ENCODE peak calls at places on chromosomes 13 and 19, in eight cellular contexts. Z is tibial artery, Y is uterus, V is foreskin fibroblast, L is GM13976, W is AG09319, G is fibroblast of the aortic adventitia, I is left lung. N is an unnamed sample.

GRCh38 chr19:5193192-5193591 is 147.4 kb downstream of the PTPRS start:
- DNase-seq in Z (no peak), V (no peak), L (no peak), W (no peak), G (no peak), I (no peak), Y (no peak), N (no peak)

GRCh38 chr19:17242431-17243208 is 3.1 kb downstream of the NR2F6 start:
- DNase-seq in L (no peak), I (no peak), V (no peak), Y (no peak), G (no peak), W (no peak), Z (no peak), N (no peak)

GRCh38 chr13:40615619-40616018 is 50.8 kb downstream of the FOXO1 start:
- DNase-seq in V (peak), Z (no peak), W (no peak), I (no peak), G (no peak), Y (no peak), L (no peak), N (no peak)

GRCh38 chr19:1268392-1269064 is 604 bp upstream of the CIRBP start:
- DNase-seq in L (no peak), I (peak), Z (peak), W (no peak), Y (peak), G (no peak), V (no peak), N (no peak)

GRCh38 chr19:45087531-45087930 is 5.4 kb upstream of the PPP1R37 start:
- DNase-seq in W (no peak), L (no peak), G (no peak), Y (no peak), Z (no peak), I (no peak), V (no peak), N (peak)

GRCh38 chr19:27779953-27780352 is 1433.0 kb downstream of the UQCRFS1 start:
- DNase-seq in W (no peak), G (no peak), Z (no peak), I (no peak), L (no peak), V (no peak), Y (no peak), N (no peak)

GRCh38 chr19:38735257-38735686 is 9.0 kb downstream of the CAPN12 start:
- DNase-seq in Y (peak), L (peak), W (no peak), G (no peak), V (no peak), I (no peak), Z (peak), N (peak)

GRCh38 chr13:114140909-114141255 is 8.5 kb upstream of the RASA3 start:
- DNase-seq in Y (no peak), V (no peak), L (no peak), W (no peak), Z (peak), I (peak), G (no peak), N (no peak)

GRCh38 chr13:93147946-93148345 is 78.7 kb upstream of the GPC6 start:
- DNase-seq in V (no peak), I (no peak), W (no peak), G (no peak), Z (no peak), Y (no peak), L (no peak), N (no peak)

GRCh38 chr13:112065521-112065866 is 1.5 kb upstream of the SOX1 start:
- DNase-seq in I (no peak), Y (no peak), G (no peak), Z (no peak), W (no peak), L (no peak), V (no peak), N (no peak)

GRCh38 chr13:48475230-48475629 is 57.6 kb downstream of the RCBTB2 start:
- DNase-seq in I (no peak), G (no peak), W (no peak), Y (no peak), Z (no peak), L (no peak), V (no peak), N (no peak)

GRCh38 chr19:12937243-12938053 is 961 bp upstream of the CALR start:
- DNase-seq in I (no peak), Y (no peak), G (no peak), Z (no peak), L (no peak), V (no peak), W (no peak), N (no peak)

GRCh38 chr19:11050323-11051114 is 38.7 kb upstream of the LDLR start:
- DNase-seq in I (no peak), V (no peak), L (no peak), G (no peak), Z (no peak), W (no peak), Y (no peak), N (no peak)

GRCh38 chr19:3732108-3732507 is 23.9 kb downstream of the TJP3 start:
- DNase-seq in I (no peak), Y (no peak), W (no peak), V (no peak), Z (no peak), L (no peak), G (no peak), N (no peak)

GRCh38 chr19:2358548-2359173 is 1.4 kb upstream of the TMPRSS9 start:
- DNase-seq in G (no peak), I (no peak), L (no peak), Y (no peak), V (no peak), Z (no peak), W (no peak), N (no peak)

GRCh38 chr13:23786607-23787006 is 102.6 kb downstream of the MIPEP start:
- DNase-seq in W (no peak), I (no peak), L (no peak), G (no peak), V (no peak), Z (no peak), Y (no peak), N (no peak)

GRCh38 chr13:27270594-27271520 is at the start of gene RASL11A:
- DNase-seq in L (peak), Z (peak), W (peak), V (peak), G (peak), Y (peak), I (peak), N (peak)

GRCh38 chr13:36332986-36333385 is 13.2 kb downstream of the SPART start:
- DNase-seq in G (peak), Z (no peak), I (no peak), V (peak), W (no peak), L (no peak), Y (no peak), N (no peak)

GRCh38 chr19:17497149-17497798 is 14.2 kb upstream of the PGLS start:
- DNase-seq in G (no peak), W (no peak), I (no peak), Y (no peak), V (no peak), Z (no peak), L (peak), N (no peak)

GRCh38 chr19:4360641-4361151 is 17.3 kb downstream of the MPND start:
- DNase-seq in W (no peak), L (no peak), G (no peak), Y (no peak), Z (peak), I (no peak), V (no peak), N (no peak)

GRCh38 chr13:79405831-79406596 is at the start of gene RBM26:
- DNase-seq in G (peak), W (peak), L (peak), Z (peak), Y (peak), V (peak), I (peak), N (peak)

GRCh38 chr19:13094771-13095392 is 7.8 kb downstream of the LYL1 start:
- DNase-seq in Z (no peak), Y (no peak), L (peak), I (peak), V (no peak), W (no peak), G (no peak), N (no peak)

GRCh38 chr19:16834747-16835146 is 5.5 kb downstream of the SIN3B start:
- DNase-seq in Y (no peak), V (no peak), I (no peak), W (no peak), G (no peak), L (no peak), Z (no peak), N (no peak)

GRCh38 chr19:39941615-39942507 is 7.4 kb upstream of the FCGBP start:
- DNase-seq in V (no peak), Z (no peak), L (peak), Y (no peak), G (no peak), W (no peak), I (no peak), N (peak)

GRCh38 chr13:73754727-73755292 is 379.4 kb downstream of the KLF12 start:
- DNase-seq in W (peak), V (peak), L (peak), Z (no peak), Y (no peak), G (peak), I (no peak), N (no peak)

GRCh38 chr19:45168767-45169351 is 8.1 kb upstream of the NKPD1 start:
- DNase-seq in V (no peak), G (no peak), W (no peak), I (peak), Y (no peak), Z (no peak), L (no peak), N (no peak)

GRCh38 chr13:100544866-100545683 is 43.5 kb downstream of the GGACT start:
- DNase-seq in I (peak), G (no peak), Y (no peak), W (no peak), V (no peak), Z (peak), L (no peak), N (no peak)

GRCh38 chr19:334296-335071 is 10.1 kb downstream of the MIER2 start:
- DNase-seq in W (no peak), Z (no peak), Y (no peak), I (no peak), V (no peak), L (no peak), G (no peak), N (no peak)

GRCh38 chr13:96052655-96053002 is 572 bp downstream of the UGGT2 start:
- DNase-seq in V (peak), Z (no peak), W (peak), Y (no peak), G (peak), I (no peak), L (no peak), N (no peak)

GRCh38 chr13:108266316-108266936 is 3.1 kb upstream of the TNFSF13B start:
- DNase-seq in W (no peak), I (peak), L (no peak), Y (no peak), G (no peak), Z (no peak), V (no peak), N (no peak)

GRCh38 chr13:24172071-24172470 is 11.6 kb downstream of the SPATA13 start:
- DNase-seq in Y (no peak), G (no peak), L (no peak), W (no peak), I (no peak), V (peak), Z (no peak), N (no peak)

GRCh38 chr13:52651880-52652169 is 811 bp upstream of the SUGT1 start:
- DNase-seq in I (no peak), G (no peak), V (no peak), L (no peak), Y (no peak), W (no peak), Z (no peak), N (no peak)

GRCh38 chr19:591099-591958 is 1.6 kb downstream of the HCN2 start:
- DNase-seq in L (no peak), I (peak), Y (no peak), W (no peak), G (no peak), Z (no peak), V (peak), N (no peak)

GRCh38 chr13:68714292-68714691 is 1393.3 kb upstream of the ATXN8OS start:
- DNase-seq in L (no peak), Z (no peak), I (no peak), G (no peak), W (no peak), V (no peak), Y (no peak), N (no peak)

GRCh38 chr13:78607409-78608253 is 4.3 kb upstream of the POU4F1 start:
- DNase-seq in Y (no peak), L (no peak), I (peak), Z (no peak), W (no peak), G (no peak), V (no peak), N (no peak)

GRCh38 chr13:111474136-111475002 is 153.9 kb downstream of the TEX29 start:
- DNase-seq in L (peak), I (no peak), Z (no peak), W (no peak), G (peak), Y (no peak), V (peak), N (no peak)

GRCh38 chr13:98129059-98129741 is 13.7 kb upstream of the FARP1 start:
- DNase-seq in L (no peak), V (peak), Y (no peak), G (no peak), Z (no peak), W (no peak), I (no peak), N (no peak)
- TF ChIP-seq CTCF in L (no peak), V (no peak), Y (no peak), G (no peak), Z (no peak), W (no peak), I (no peak), N (no peak)

DNA sequence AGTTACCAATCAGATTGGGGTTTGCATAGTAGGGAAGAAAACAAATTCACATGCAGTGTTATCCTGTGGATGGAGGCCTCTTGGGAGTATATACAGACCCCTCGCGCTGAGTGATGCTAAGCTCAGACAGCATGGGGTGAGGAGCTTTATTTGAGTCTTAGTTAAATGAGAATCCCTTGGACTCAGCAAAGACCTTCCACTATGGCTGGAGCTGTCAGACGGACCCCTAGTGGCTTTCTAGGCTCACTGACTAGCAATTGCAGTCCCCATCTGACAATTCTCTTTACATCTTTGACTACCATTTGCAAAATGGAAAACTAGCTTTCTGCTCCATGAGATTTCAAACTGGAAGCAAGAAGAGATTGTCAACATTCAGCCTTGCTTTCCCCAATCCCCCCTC is 90.4 kb downstream of the STOML3 start:
- DNase-seq in G (no peak), L (no peak), I (no peak), V (no peak), Z (no peak), W (no peak), Y (no peak), N (no peak)
- TF ChIP-seq CTCF in G (peak), L (no peak), I (no peak), V (no peak), Z (no peak), W (no peak), Y (no peak), N (no peak)

GRCh38 chr13:42733046-42733445 is 48.3 kb upstream of the FAM216B start:
- DNase-seq in I (no peak), Z (no peak), W (peak), V (peak), L (no peak), G (no peak), Y (no peak), N (no peak)
- TF ChIP-seq CTCF in I (no peak), Z (no peak), W (no peak), V (no peak), L (no peak), G (no peak), Y (no peak), N (no peak)

DNA sequence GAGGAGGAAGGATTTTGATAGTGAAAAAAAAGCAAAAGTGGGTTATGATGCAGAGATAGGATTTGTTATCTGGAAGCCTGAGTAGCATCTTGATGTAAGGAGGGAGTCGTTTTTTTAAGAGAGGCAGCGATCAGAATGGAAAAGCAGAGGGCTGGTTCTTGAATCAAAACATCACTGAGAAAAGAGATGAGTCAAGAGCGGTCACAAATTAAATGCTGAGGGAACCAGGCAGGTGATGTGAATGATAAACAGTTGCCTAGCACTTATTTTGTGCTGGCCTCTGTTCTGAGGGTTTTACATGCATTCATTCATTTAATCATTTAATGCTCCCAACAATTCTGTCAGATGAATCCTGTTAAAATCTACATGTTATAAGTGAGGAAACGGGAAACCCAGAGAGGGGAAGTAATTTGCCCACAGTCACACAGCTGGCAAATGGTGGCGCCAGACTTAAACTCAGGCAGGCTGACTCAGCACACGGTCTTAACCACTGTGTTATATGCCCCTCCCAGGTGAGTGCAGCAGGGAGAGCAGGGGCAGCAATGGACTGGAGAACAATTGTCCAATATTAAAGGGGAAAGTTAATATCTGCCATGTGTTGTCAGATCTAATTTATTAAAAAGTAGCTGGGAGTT is 21.4 kb downstream of the SIGLECL1 start:
- DNase-seq in W (no peak), Y (no peak), I (no peak), Z (no peak), G (no peak), L (no peak), V (no peak), N (no peak)
- TF ChIP-seq CTCF in W (no peak), Y (no peak), I (no peak), Z (no peak), G (no peak), L (no peak), V (no peak), N (no peak)

GRCh38 chr19:51664997-51665396 is 18.4 kb upstream of the SIGLEC14 start:
- DNase-seq in G (peak), Y (no peak), I (no peak), Z (no peak), W (no peak), L (no peak), V (peak), N (no peak)
- TF ChIP-seq CTCF in G (peak), Y (no peak), I (no peak), Z (no peak), W (peak), L (no peak), V (peak), N (no peak)

GRCh38 chr19:31676271-31677004 is 327.2 kb upstream of the TSHZ3 start:
- DNase-seq in L (no peak), Y (no peak), G (peak), W (no peak), Z (no peak), I (no peak), V (no peak), N (no peak)
- TF ChIP-seq CTCF in L (no peak), Y (no peak), G (peak), W (no peak), Z (no peak), I (no peak), V (no peak), N (no peak)

N was measured in natural killer cell.